ENCODE peak calls at places on chromosomes 11 and 22, in five cellular contexts. E is posterior cingulate gyrus, Y is NCI-H146, X is right cardiac atrium, Z is HFFc6. U is an unnamed sample.

GRCh38 chr11:66004186-66004585 is 1.9 kb downstream of the BANF1 start:
- DNase-seq in Y (no peak), E (no peak), Z (no peak), X (no peak), U (peak)

GRCh38 chr22:41352058-41352457 is 29.7 kb upstream of the TEF start:
- DNase-seq in X (no peak), Y (no peak), E (no peak), Z (peak), U (no peak)

GRCh38 chr11:35549787-35550186 is 24.4 kb upstream of the PAMR1 start:
- DNase-seq in X (no peak), Y (no peak), E (no peak), Z (peak), U (no peak)

GRCh38 chr11:1403721-1404460 is 14.2 kb downstream of the BRSK2 start:
- DNase-seq in Z (no peak), E (no peak), Y (no peak), X (no peak), U (no peak)

GRCh38 chr22:32628626-32629587 is 154.3 kb downstream of the FBXO7 start:
- DNase-seq in X (no peak), Z (peak), E (no peak), Y (no peak), U (no peak)

GRCh38 chr22:50030315-50031188 is 18.0 kb upstream of the IL17REL start:
- DNase-seq in E (peak), Y (peak), Z (peak), X (peak), U (no peak)

GRCh38 chr11:76674517-76675400 is 4.2 kb upstream of the LRRC32 start:
- DNase-seq in Y (no peak), E (no peak), X (no peak), Z (no peak), U (no peak)

GRCh38 chr11:27187848-27188621 is 147.4 kb downstream of the BBOX1 start:
- DNase-seq in Z (no peak), X (no peak), Y (no peak), E (no peak), U (no peak)

GRCh38 chr11:31500560-31500959 is 8.9 kb downstream of the IMMP1L start:
- DNase-seq in Y (no peak), E (no peak), X (no peak), Z (no peak), U (no peak)

GRCh38 chr11:68976563-68976962 is 4.2 kb downstream of the MRGPRD start:
- DNase-seq in Y (no peak), Z (no peak), E (no peak), X (no peak), U (no peak)

GRCh38 chr22:36368359-36368983 is 19.3 kb downstream of the MYH9 start:
- DNase-seq in E (no peak), Z (peak), Y (no peak), X (no peak), U (no peak)

GRCh38 chr11:8089791-8090510 is 8.9 kb downstream of the TUB start:
- DNase-seq in Y (no peak), Z (no peak), X (no peak), E (no peak), U (no peak)

GRCh38 chr11:126061707-126062678 is 673 bp downstream of the CDON start:
- DNase-seq in Y (peak), X (peak), Z (no peak), E (peak), U (no peak)

GRCh38 chr11:95512682-95513081 is 276.9 kb downstream of the FAM76B start:
- DNase-seq in X (peak), E (peak), Y (no peak), Z (peak), U (no peak)

GRCh38 chr11:123454060-123454651 is 24.1 kb downstream of the GRAMD1B start:
- DNase-seq in X (no peak), Y (no peak), Z (peak), E (no peak), U (no peak)

GRCh38 chr11:135033545-135033944 is 621.5 kb upstream of the B3GAT1 start:
- DNase-seq in E (peak), X (no peak), Y (peak), Z (no peak), U (peak)

GRCh38 chr22:42945736-42946135 is 69.2 kb downstream of the PACSIN2 start:
- DNase-seq in Y (no peak), Z (no peak), E (no peak), X (no peak), U (no peak)

GRCh38 chr22:49801391-49802060 is 26.1 kb downstream of the BRD1 start:
- DNase-seq in X (no peak), Z (no peak), Y (no peak), E (no peak), U (no peak)

GRCh38 chr11:72493426-72494108 is 59.2 kb upstream of the CLPB start:
- DNase-seq in X (no peak), E (no peak), Z (no peak), Y (no peak), U (no peak)

GRCh38 chr11:75421902-75422247 is 11.1 kb downstream of the KLHL35 start:
- DNase-seq in E (no peak), X (no peak), Y (no peak), Z (no peak), U (no peak)

GRCh38 chr11:62540804-62541671 is 5.6 kb downstream of the AHNAK start:
- DNase-seq in E (no peak), Y (no peak), Z (no peak), X (peak), U (no peak)

GRCh38 chr11:122230387-122230760 is 114.4 kb upstream of the BLID start:
- DNase-seq in X (no peak), Z (peak), E (no peak), Y (no peak), U (no peak)

GRCh38 chr22:31935961-31936635 is 8.2 kb upstream of the YWHAH start:
- DNase-seq in Z (no peak), E (no peak), Y (no peak), X (no peak), U (no peak)

GRCh38 chr11:11786771-11787170 is 55.0 kb upstream of the USP47 start:
- DNase-seq in Z (peak), X (no peak), Y (no peak), E (no peak), U (no peak)

GRCh38 chr22:42947211-42947990 is 67.5 kb downstream of the PACSIN2 start:
- DNase-seq in E (no peak), X (no peak), Y (peak), Z (no peak), U (no peak)